ENCODE peak calls at places on chromosome 21, in four cellular contexts. One of them, this sample, is unnamed.

GRCh38 chr21:40640427-40640826 is 206.5 kb downstream of the DSCAM start:
- DNase-seq in GM12878: no peak
- DNase-seq in K562: no peak
- DNase-seq in HepG2: no peak
- DNase-seq in this sample: no peak

GRCh38 chr21:26169061-26169610 is 1.4 kb downstream of the APP start:
- DNase-seq in HepG2: peak
- DNase-seq in K562: no peak
- DNase-seq in GM12878: peak
- DNase-seq in this sample: peak

GRCh38 chr21:28770867-28771661 is 221.6 kb downstream of the LTN1 start:
- DNase-seq in GM12878: no peak
- DNase-seq in K562: no peak
- DNase-seq in HepG2: no peak
- DNase-seq in this sample: no peak

GRCh38 chr21:26041441-26042180 is 129.0 kb downstream of the APP start:
- DNase-seq in GM12878: no peak
- DNase-seq in HepG2: no peak
- DNase-seq in K562: no peak
- DNase-seq in this sample: no peak

GRCh38 chr21:15744926-15745325 is 15.1 kb downstream of the USP25 start:
- DNase-seq in K562: peak
- DNase-seq in HepG2: no peak
- DNase-seq in GM12878: no peak
- DNase-seq in this sample: no peak

GRCh38 chr21:36437745-36438128 is 42.2 kb downstream of the CLDN14 start:
- DNase-seq in GM12878: no peak
- DNase-seq in HepG2: no peak
- DNase-seq in K562: peak
- DNase-seq in this sample: no peak

GRCh38 chr21:32392299-32392879 is 423 bp downstream of the URB1 start:
- DNase-seq in HepG2: no peak
- DNase-seq in K562: peak
- DNase-seq in GM12878: no peak
- DNase-seq in this sample: no peak

GRCh38 chr21:31612889-31613785 is 46.4 kb upstream of the SOD1 start:
- DNase-seq in K562: no peak
- DNase-seq in HepG2: no peak
- DNase-seq in GM12878: no peak
- DNase-seq in this sample: no peak

GRCh38 chr21:30072496-30072895 is 94.1 kb downstream of the CLDN17 start:
- DNase-seq in GM12878: no peak
- DNase-seq in HepG2: no peak
- DNase-seq in K562: no peak
- DNase-seq in this sample: peak

GRCh38 chr21:29121759-29122158 is 8.7 kb upstream of the MAP3K7CL start:
- DNase-seq in HepG2: no peak
- DNase-seq in GM12878: peak
- DNase-seq in K562: no peak
- DNase-seq in this sample: no peak

DNA sequence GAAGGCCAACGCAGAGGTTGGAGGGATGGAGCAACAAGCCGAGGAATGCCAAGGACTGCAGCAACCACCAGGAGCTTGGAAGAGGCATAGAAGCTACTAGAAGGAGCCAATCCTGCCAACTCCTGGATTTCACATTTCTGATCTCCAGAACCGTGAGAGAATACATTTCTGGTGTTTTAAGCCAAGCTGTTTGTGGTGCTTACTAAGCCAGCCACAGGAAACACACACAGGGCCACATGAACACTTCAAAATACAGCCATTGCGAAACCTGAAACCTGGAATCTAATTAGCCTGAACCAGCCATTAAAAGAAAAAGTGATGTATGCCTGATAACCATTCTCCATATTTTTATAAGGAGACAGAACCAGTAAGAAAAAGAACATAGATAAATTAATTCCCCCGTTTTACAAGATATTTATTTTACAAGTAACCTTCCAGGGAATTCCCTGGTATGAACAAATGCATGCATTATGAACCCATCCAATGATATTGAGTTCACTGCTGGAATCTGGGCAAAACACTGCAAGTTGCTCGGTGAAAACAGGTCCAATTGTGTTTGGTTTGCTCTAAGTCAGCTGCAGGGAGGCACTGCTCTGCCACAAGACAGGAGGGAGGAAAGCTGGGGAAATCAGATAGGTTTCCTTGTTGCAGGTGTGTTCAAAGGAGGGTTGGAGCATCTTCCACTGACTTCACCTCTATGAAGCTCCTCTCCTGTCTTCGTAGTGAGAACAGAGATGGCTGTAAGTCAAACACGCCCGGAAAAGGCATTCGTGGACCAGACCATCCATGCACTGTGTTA is 70.2 kb downstream of the ETS2 start:
- DNase-seq in GM12878: no peak
- DNase-seq in HepG2: no peak
- DNase-seq in K562: no peak
- DNase-seq in this sample: no peak
- TF ChIP-seq JUND in GM12878: no peak
- TF ChIP-seq JUND in HepG2: no peak
- TF ChIP-seq JUND in K562: no peak
- TF ChIP-seq JUND in this sample: no peak

GRCh38 chr21:43726686-43727570 is 8.0 kb downstream of the PDXK start:
- DNase-seq in GM12878: no peak
- DNase-seq in K562: no peak
- DNase-seq in HepG2: no peak
- DNase-seq in this sample: no peak
- TF ChIP-seq POLR2A in GM12878: peak
- TF ChIP-seq POLR2A in K562: peak
- TF ChIP-seq POLR2A in HepG2: no peak
- TF ChIP-seq POLR2A in this sample: no peak

GRCh38 chr21:34630536-34631143 is 15.7 kb upstream of the RCAN1 start:
- DNase-seq in HepG2: peak
- DNase-seq in K562: peak
- DNase-seq in GM12878: peak
- DNase-seq in this sample: no peak
- TF ChIP-seq HDAC2 in HepG2: no peak
- TF ChIP-seq HDAC2 in K562: no peak
- TF ChIP-seq HDAC2 in GM12878: no peak
- TF ChIP-seq HDAC2 in this sample: no peak

GRCh38 chr21:44434936-44435635 is 20.2 kb upstream of the LRRC3 start:
- DNase-seq in GM12878: no peak
- DNase-seq in HepG2: no peak
- DNase-seq in K562: no peak
- DNase-seq in this sample: no peak

GRCh38 chr21:44433791-44434567 is 21.3 kb upstream of the LRRC3 start:
- DNase-seq in HepG2: no peak
- DNase-seq in GM12878: no peak
- DNase-seq in K562: no peak
- DNase-seq in this sample: no peak

GRCh38 chr21:44431300-44431699 is 24.0 kb upstream of the LRRC3 start:
- DNase-seq in GM12878: no peak
- DNase-seq in HepG2: no peak
- DNase-seq in K562: no peak
- DNase-seq in this sample: no peak

GRCh38 chr21:44434568-44434925 is 20.8 kb upstream of the LRRC3 start:
- DNase-seq in GM12878: no peak
- DNase-seq in K562: no peak
- DNase-seq in HepG2: no peak
- DNase-seq in this sample: peak

GRCh38 chr21:44432841-44433790 is 22.2 kb upstream of the LRRC3 start:
- DNase-seq in GM12878: no peak
- DNase-seq in K562: no peak
- DNase-seq in HepG2: no peak
- DNase-seq in this sample: peak
- TF ChIP-seq JUND in GM12878: no peak
- TF ChIP-seq JUND in K562: no peak
- TF ChIP-seq JUND in HepG2: no peak
- TF ChIP-seq JUND in this sample: no peak